ENCODE peak calls at places on chromosomes 2 and 18, in nine cellular contexts. O, I, W, T, V, J, X, U and R are unnamed samples.

GRCh38 chr2:73972846-73973245 is 11.9 kb upstream of the TET3 start:
- DNase-seq in O (no peak), I (no peak), W (no peak), T (no peak), V (no peak), J (no peak), X (no peak), U (no peak), R (no peak)

GRCh38 chr2:126828051-126828450 is 70.6 kb upstream of the TEX51 start:
- DNase-seq in O (no peak), I (no peak), W (no peak), T (no peak), V (no peak), J (no peak), X (no peak), U (no peak), R (no peak)

GRCh38 chr2:157747695-157748370 is 119.2 kb upstream of the ACVR1C start:
- DNase-seq in O (peak), I (peak), W (peak), T (peak), V (peak), J (no peak), X (no peak), U (no peak), R (no peak)

GRCh38 chr2:105454801-105455485 is 56.1 kb upstream of the FHL2 start:
- DNase-seq in O (peak), I (peak), W (peak), T (peak), V (peak), J (no peak), X (peak), U (peak), R (peak)

GRCh38 chr18:53191634-53192033 is 851.6 kb downstream of the DCC start:
- DNase-seq in O (no peak), I (no peak), W (no peak), T (no peak), V (no peak), J (no peak), X (no peak), U (no peak), R (no peak)

GRCh38 chr18:10497350-10497749 is 28.5 kb upstream of the NAPG start:
- DNase-seq in O (peak), I (no peak), W (peak), T (no peak), V (no peak), J (no peak), X (no peak), U (no peak), R (no peak)

GRCh38 chr2:135694711-135695110 is 46.9 kb upstream of the UBXN4 start:
- DNase-seq in O (peak), I (no peak), W (peak), T (peak), V (no peak), J (no peak), X (no peak), U (no peak), R (no peak)

GRCh38 chr2:217497850-217498377 is 504.9 kb downstream of the TNS1 start:
- DNase-seq in O (no peak), I (no peak), W (no peak), T (no peak), V (no peak), J (no peak), X (no peak), U (no peak), R (no peak)

GRCh38 chr18:68985172-68985820 is 187.4 kb downstream of the CCDC102B start:
- DNase-seq in O (no peak), I (no peak), W (no peak), T (no peak), V (no peak), J (no peak), X (no peak), U (no peak), R (no peak)

GRCh38 chr2:170991398-170992185 is 62.5 kb downstream of the GORASP2 start:
- DNase-seq in O (no peak), I (no peak), W (no peak), T (no peak), V (no peak), J (no peak), X (no peak), U (no peak), R (no peak)
- TF ChIP-seq CTCF in O (no peak), I (no peak), W (peak), T (peak), V (peak), J (no peak), X (no peak), U (peak), R (no peak)

DNA sequence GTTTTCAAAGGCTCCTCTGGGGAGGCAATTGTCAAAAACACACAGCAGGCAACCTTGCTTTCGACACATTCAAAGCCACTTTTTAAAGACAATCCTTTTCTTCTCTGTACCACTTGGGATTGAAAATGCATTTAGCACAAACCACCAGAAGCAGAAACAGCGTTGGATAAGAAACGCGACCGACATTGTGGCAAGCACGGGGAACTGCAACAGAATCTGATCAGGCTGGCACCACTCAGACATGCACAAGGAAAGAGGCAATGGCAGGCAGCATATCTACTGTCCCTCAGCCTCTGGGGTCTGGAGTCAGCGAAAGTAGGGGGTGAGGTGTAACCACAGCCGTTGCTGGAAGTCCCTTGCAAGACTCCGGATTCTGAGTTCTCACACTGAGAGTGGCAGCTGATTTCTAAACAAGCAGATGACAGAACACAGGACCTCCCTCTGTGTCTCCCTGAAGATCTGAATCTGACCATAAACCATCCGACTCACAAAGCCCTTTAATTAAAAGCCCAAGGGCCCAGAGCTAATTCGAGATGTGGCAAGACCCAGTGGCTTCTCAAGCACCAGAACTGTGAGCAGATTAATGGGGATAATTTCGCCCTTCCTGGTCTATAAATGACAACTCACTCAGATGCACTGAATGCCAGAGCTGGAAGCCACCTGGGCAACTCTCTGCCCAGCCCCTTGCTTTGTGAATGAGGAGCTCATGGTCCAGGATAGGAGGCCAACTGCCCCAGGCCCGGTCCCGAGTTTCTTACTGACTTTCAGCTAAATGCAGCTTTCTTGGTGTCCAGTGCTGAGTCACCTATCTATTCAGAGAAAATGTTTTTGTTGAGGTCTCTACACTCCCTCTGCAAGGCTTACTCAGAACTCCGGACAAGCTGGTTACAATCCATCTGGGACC is 29.6 kb downstream of the CYRIA start:
- DNase-seq in O (peak), I (no peak), W (peak), T (peak), V (peak), J (no peak), X (no peak), U (no peak), R (no peak)
- TF ChIP-seq CTCF in O (no peak), I (no peak), W (no peak), T (no peak), V (no peak), J (no peak), X (no peak), U (no peak), R (no peak)

GRCh38 chr18:25672490-25672889 is 320.5 kb upstream of the ZNF521 start:
- DNase-seq in O (no peak), I (no peak), W (no peak), T (no peak), V (no peak), J (no peak), X (no peak), U (no peak), R (no peak)
- TF ChIP-seq CTCF in O (peak), I (no peak), W (no peak), T (peak), V (peak), J (no peak), X (no peak), U (no peak), R (no peak)

GRCh38 chr2:63861220-63861822 is 19.6 kb downstream of the UGP2 start:
- DNase-seq in O (peak), I (no peak), W (peak), T (peak), V (peak), J (peak), X (no peak), U (peak), R (peak)

GRCh38 chr2:63865159-63865799 is 23.6 kb downstream of the UGP2 start:
- DNase-seq in O (peak), I (no peak), W (peak), T (peak), V (no peak), J (no peak), X (no peak), U (no peak), R (no peak)

GRCh38 chr2:63862802-63863201 is 21.1 kb downstream of the UGP2 start:
- DNase-seq in O (no peak), I (no peak), W (no peak), T (peak), V (no peak), J (no peak), X (no peak), U (peak), R (peak)

GRCh38 chr2:63866009-63866709 is 24.5 kb downstream of the UGP2 start:
- DNase-seq in O (no peak), I (no peak), W (no peak), T (peak), V (peak), J (no peak), X (no peak), U (no peak), R (no peak)

DNA sequence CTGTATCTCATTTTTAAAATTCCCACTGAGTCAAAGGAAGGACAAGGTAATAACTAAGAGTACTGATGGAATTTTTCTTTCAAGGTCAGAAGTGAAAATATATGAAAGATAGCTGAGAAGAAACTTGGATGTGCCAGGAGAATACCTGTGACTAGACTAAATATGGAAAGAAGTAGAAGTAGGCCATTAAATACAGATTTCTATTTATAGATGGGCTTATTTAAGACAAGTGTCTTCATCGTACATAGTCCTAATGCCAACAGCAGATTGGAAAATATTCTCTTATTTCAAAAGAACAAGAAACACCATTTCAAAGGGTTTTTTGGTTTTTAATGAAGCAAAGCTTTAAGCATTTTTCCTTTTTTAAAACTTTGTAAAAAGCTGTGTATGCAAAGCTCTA is 22.0 kb downstream of the UGP2 start:
- DNase-seq in O (no peak), I (no peak), W (no peak), T (no peak), V (no peak), J (no peak), X (no peak), U (no peak), R (no peak)
- TF ChIP-seq CTCF in O (no peak), I (no peak), W (no peak), T (no peak), V (no peak), J (no peak), X (no peak), U (no peak), R (no peak)

DNA sequence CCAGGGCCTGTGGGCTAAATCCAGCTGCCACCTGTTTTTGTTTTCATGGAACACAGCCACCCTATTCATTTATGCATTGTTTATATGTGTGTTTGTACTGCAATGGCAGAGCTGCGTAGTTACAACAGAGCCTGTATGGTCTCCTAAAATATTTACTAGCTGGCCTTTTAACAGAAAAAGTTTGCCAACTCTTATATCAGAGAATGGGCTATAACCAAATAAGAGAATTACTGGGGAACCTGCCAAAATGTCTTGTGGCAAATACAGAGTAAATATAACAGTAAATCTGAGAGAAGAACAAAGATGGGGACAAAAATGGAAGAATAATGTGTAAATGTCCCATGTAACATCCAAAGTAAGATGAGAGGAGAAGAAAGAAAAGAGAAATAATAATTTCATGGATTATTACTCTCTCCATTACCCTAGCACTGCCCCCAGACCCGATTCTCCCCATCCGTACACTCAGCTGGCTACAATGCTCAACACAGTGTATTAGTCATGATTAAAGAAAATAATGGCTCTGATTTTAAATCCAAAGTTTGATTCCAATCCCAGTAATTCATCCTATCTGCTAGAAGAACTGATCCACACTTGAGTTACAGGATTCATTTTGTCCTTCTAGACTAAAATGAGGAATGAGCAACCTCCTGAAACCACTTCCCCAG is 249.3 kb downstream of the LRATD1 start:
- DNase-seq in O (no peak), I (no peak), W (no peak), T (no peak), V (no peak), J (no peak), X (no peak), U (no peak), R (no peak)
- TF ChIP-seq CTCF in O (no peak), I (no peak), W (no peak), T (no peak), V (no peak), J (no peak), X (no peak), U (no peak), R (no peak)

GRCh38 chr2:9422321-9423099 is 818 bp downstream of the ITGB1BP1 start:
- DNase-seq in O (peak), I (no peak), W (no peak), T (no peak), V (peak), J (peak), X (peak), U (peak), R (peak)

GRCh38 chr2:9420495-9420894 is 2.8 kb downstream of the ITGB1BP1 start:
- DNase-seq in O (no peak), I (no peak), W (no peak), T (no peak), V (no peak), J (no peak), X (no peak), U (no peak), R (no peak)

GRCh38 chr2:9423922-9424272 is 443 bp downstream of the CPSF3 start:
- DNase-seq in O (peak), I (no peak), W (peak), T (peak), V (peak), J (no peak), X (no peak), U (peak), R (no peak)

GRCh38 chr2:9424447-9425164 is 1.2 kb downstream of the CPSF3 start:
- DNase-seq in O (no peak), I (no peak), W (no peak), T (no peak), V (no peak), J (no peak), X (no peak), U (no peak), R (no peak)

DNA sequence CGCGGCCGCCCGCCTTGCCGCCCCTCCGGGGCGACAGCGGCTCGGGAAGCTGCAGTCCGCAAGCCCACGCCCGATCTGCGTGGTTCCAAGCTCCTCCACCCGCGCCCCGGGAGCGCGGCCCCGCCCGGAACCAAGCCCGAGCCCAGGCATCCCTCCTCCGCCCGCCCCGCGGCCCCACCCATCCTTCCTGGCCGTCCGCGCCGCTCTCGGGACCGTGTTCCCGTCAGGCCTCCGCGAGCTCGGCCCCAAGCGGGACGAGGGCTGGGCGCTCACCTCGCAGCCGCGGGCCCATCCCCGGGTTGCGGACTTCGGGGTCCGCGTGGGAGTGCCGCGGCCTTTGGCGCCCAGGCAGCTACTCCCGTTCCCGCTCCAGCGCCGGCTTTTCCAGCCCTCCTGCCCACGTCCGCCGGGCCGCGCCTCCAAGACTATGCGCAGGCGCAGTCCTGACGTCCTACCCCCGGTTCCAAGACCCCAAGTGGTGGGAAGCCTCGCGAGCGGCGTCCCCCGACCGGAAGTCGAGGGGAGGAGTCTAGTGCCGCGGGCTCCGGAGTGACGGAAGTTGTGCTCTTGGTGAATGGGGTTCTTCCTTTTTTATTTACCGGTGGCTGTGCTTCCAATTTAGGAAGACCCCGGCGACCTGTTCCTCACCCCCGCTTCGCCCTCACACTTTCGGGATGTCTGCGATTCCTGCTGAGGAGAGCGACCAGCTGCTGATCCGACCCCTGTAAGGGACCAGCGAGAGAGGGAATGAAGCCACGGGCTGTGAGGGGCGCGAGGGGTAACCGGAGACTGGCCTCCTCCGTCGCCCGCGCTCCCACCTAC is at the start of the genes CPSF3 and ITGB1BP1:
- DNase-seq in O (peak), I (peak), W (peak), T (peak), V (peak), J (peak), X (peak), U (peak), R (peak)
- TF ChIP-seq CTCF in O (no peak), I (no peak), W (no peak), T (no peak), V (no peak), J (no peak), X (peak), U (no peak), R (no peak)

GRCh38 chr2:37231251-37232130 is at the start of the genes CEBPZ and NDUFAF7:
- DNase-seq in O (peak), I (peak), W (peak), T (peak), V (peak), J (peak), X (peak), U (peak), R (peak)
- TF ChIP-seq CTCF in O (no peak), I (peak), W (no peak), T (no peak), V (no peak), J (no peak), X (no peak), U (no peak), R (no peak)